ENCODE peak calls at places on chromosome 15, in nine cellular contexts. F is CD8-positive, alpha-beta memory T cell; G is adipocyte; K is uterus; N is HCT116; Y is AG09309; Z is esophagus squamous epithelium; M is PC-9; P is GM23338. D is an unnamed sample.

GRCh38 chr15:64596701-64597468 is 136.5 kb downstream of the ZNF609 start:
- DNase-seq in F (peak; percentile 63), G (peak; percentile 53), K (peak; percentile 20), P (peak; percentile 86), Z (no peak), Y (peak; percentile 13), N (no peak), M (no peak), D (peak; percentile 72)

GRCh38 chr15:59501531-59502113 is 63.6 kb downstream of the FAM81A start:
- DNase-seq in P (peak; percentile 85), Z (no peak), M (peak; percentile 48), Y (peak; percentile 7), G (peak; percentile 57), N (peak; percentile 69), K (no peak), F (no peak), D (no peak)

GRCh38 chr15:78681306-78682012 is 40.4 kb upstream of the CHRNB4 start:
- DNase-seq in Z (no peak), P (no peak), Y (no peak), N (no peak), F (no peak), M (no peak), G (no peak), K (no peak), D (no peak)

GRCh38 chr15:100692671-100693070 is 90.3 kb downstream of the ASB7 start:
- DNase-seq in N (no peak), G (no peak), K (no peak), M (no peak), Z (no peak), Y (no peak), F (no peak), P (no peak), D (no peak)

GRCh38 chr15:79004336-79004735 is 59.5 kb upstream of the CTSH start:
- DNase-seq in Y (no peak), Z (no peak), G (peak; percentile 67), F (no peak), M (peak; percentile 64), P (peak; percentile 68), K (no peak), N (peak; percentile 48), D (no peak)

GRCh38 chr15:38589502-38589901 is 24.9 kb upstream of the RASGRP1 start:
- DNase-seq in P (no peak), K (no peak), M (peak; percentile 64), N (no peak), Z (no peak), G (peak; percentile 84), Y (peak; percentile 47), F (no peak), D (no peak)

GRCh38 chr15:93859176-93859575 is 372.2 kb upstream of the MCTP2 start:
- DNase-seq in M (no peak), P (no peak), G (no peak), F (no peak), Z (no peak), Y (no peak), N (no peak), K (no peak), D (no peak)

GRCh38 chr15:42457445-42458442 is 33.2 kb downstream of the ZNF106 start:
- DNase-seq in Z (no peak), Y (peak; percentile 80), F (no peak), G (peak; percentile 96), N (no peak), P (peak; percentile 98), M (no peak), K (peak; percentile 81), D (no peak)

GRCh38 chr15:34953851-34954250 is 15.7 kb downstream of the AQR start:
- DNase-seq in Y (no peak), K (no peak), G (no peak), N (no peak), Z (no peak), P (no peak), F (no peak), M (no peak), D (no peak)

GRCh38 chr15:101361418-101361817 is 66.4 kb upstream of the SNRPA1 start:
- DNase-seq in N (no peak), P (no peak), Z (no peak), M (no peak), F (no peak), G (no peak), Y (no peak), K (no peak), D (no peak)

GRCh38 chr15:99925661-99926461 is 192.6 kb upstream of the LYSMD4 start:
- DNase-seq in Z (peak; percentile 25), N (peak; percentile 35), M (peak; percentile 58), G (peak; percentile 18), F (peak; percentile 66), K (peak; percentile 66), Y (no peak), P (peak; percentile 65), D (no peak)

GRCh38 chr15:92653836-92654524 is 1.6 kb downstream of the FAM174B start:
- DNase-seq in Y (no peak), N (no peak), M (peak; percentile 53), K (no peak), Z (no peak), G (no peak), F (no peak), P (no peak), D (no peak)

DNA sequence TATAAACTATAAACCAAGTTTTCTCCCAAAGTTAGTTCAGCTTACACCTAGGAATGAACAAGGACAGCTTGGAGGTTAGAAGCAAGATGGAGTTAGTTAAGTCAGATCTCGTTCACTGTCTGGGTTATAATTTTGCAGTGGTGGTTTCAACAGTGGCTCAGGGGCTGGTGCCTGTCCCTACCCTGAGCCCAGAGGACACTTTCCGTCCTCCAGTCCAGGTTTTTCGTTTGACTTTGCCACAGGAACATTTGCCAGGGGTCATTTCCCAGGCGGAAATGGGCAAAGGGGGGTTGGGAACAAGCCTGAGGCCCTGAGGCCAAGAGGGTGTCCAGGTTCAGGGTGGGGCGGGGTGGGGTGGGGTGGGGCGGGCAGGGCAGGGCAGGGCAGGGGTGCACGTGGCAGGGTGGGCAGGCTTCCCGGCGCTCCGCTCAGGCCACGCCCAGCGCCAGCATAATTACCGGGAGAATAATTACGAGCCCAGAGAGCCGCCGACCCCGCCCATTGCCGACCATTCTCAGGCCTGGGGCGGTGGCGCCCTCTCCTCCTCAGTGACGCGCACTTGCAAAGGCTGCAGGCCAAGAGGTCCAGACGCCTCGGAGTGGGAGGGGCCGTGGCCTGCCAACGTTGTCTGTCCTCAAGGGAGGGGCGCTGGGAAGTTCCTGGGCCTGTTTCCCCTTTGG is 70.4 kb downstream of the KLF13 start:
- DNase-seq in P (peak; percentile 97), G (peak; percentile 67), F (no peak), M (peak; percentile 40), K (peak; percentile 91), Z (peak; percentile 49), Y (no peak), N (peak; percentile 66), D (no peak)
- H3K4me3 ChIP-seq in P (peak overlapping the region; percentile 22), G (peak overlapping the region; percentile 46), F (no peak overlapping the region), M (no peak overlapping the region), K (no peak overlapping the region), Z (no peak overlapping the region), Y (no peak overlapping the region), N (no peak overlapping the region), D (no peak overlapping the region)

GRCh38 chr15:58410353-58410752 is 21.4 kb upstream of the LIPC start:
- DNase-seq in M (no peak), Z (no peak), Y (peak; percentile 28), F (peak; percentile 62), G (peak; percentile 63), P (no peak), N (no peak), K (no peak), D (peak; percentile 39)

GRCh38 chr15:58409861-58410260 is 21.9 kb upstream of the LIPC start:
- DNase-seq in P (no peak), F (no peak), M (no peak), N (no peak), G (peak; percentile 31), Z (no peak), Y (no peak), K (no peak), D (no peak)

GRCh38 chr15:58407366-58407765 is 24.4 kb upstream of the LIPC start:
- DNase-seq in Y (no peak), P (no peak), M (no peak), Z (no peak), K (no peak), F (no peak), G (no peak), N (no peak), D (no peak)

GRCh38 chr15:58405865-58406264 is 25.9 kb upstream of the LIPC start:
- DNase-seq in F (no peak), N (no peak), Y (no peak), G (no peak), K (no peak), P (no peak), M (no peak), Z (no peak), D (no peak)

GRCh38 chr15:58407786-58408185 is 24.0 kb upstream of the LIPC start:
- DNase-seq in K (no peak), P (no peak), G (no peak), N (no peak), Z (no peak), F (no peak), Y (no peak), M (no peak), D (no peak)
- H3K4me3 ChIP-seq in K (no peak overlapping the region), P (no peak overlapping the region), G (no peak overlapping the region), N (no peak overlapping the region), Z (no peak overlapping the region), F (no peak overlapping the region), Y (no peak overlapping the region), M (no peak overlapping the region), D (no peak overlapping the region)

GRCh38 chr15:56532766-56533455 is 68.0 kb upstream of the MNS1 start:
- DNase-seq in N (no peak), Y (no peak), M (no peak), F (no peak), G (peak; percentile 6), Z (no peak), P (no peak), K (no peak), D (peak; percentile 93)
- H3K4me3 ChIP-seq in N (no peak overlapping the region), Y (no peak overlapping the region), M (no peak overlapping the region), F (no peak overlapping the region), G (no peak overlapping the region), Z (no peak overlapping the region), P (no peak overlapping the region), K (no peak overlapping the region), D (peak overlapping the region; percentile 20)

GRCh38 chr15:37095993-37096877 is 4.1 kb downstream of the MEIS2 start:
- DNase-seq in M (no peak), N (no peak), Y (no peak), F (no peak), P (peak; percentile 52), K (peak; percentile 37), Z (no peak), G (peak; percentile 48), D (no peak)
- H3K4me3 ChIP-seq in M (no peak overlapping the region), N (no peak overlapping the region), Y (peak overlapping the region; percentile 79), F (no peak overlapping the region), P (peak overlapping the region; percentile 80), K (peak overlapping the region; percentile 66), Z (peak overlapping the region; percentile 54), G (peak overlapping the region; percentile 98), D (no peak overlapping the region)

D was measured in Jurkat, Clone E6-1.